ENCODE peak calls at places on chromosomes 2 and 18, in nine cellular contexts. F, A, C, G, R, M, S, T and V are unnamed samples.

GRCh38 chr2:197675711-197676188 is 363 bp upstream of the RFTN2 start:
- DNase-seq in R (no peak), C (no peak), M (no peak), A (no peak), T (peak), S (peak), F (no peak), G (no peak), V (no peak)

GRCh38 chr18:7749510-7749981 is 182.4 kb downstream of the PTPRM start:
- DNase-seq in R (no peak), S (no peak), T (no peak), A (no peak), C (no peak), G (no peak), F (no peak), M (no peak), V (no peak)

GRCh38 chr2:196750977-196751631 is 48.4 kb downstream of the GTF3C3 start:
- DNase-seq in A (peak), C (peak), F (peak), R (no peak), G (peak), S (peak), T (peak), M (peak), V (peak)

GRCh38 chr18:12659904-12660605 is 2.1 kb upstream of the SPIRE1 start:
- DNase-seq in S (no peak), C (peak), T (peak), M (no peak), R (peak), G (no peak), F (peak), A (peak), V (peak)

GRCh38 chr2:120924924-120925323 is 189.3 kb downstream of the GLI2 start:
- DNase-seq in T (no peak), G (peak), F (no peak), R (no peak), C (no peak), M (no peak), S (no peak), A (no peak), V (no peak)

GRCh38 chr2:197514754-197515153 is 1.1 kb upstream of the MOB4 start:
- DNase-seq in S (no peak), A (peak), M (no peak), G (no peak), C (no peak), F (no peak), T (no peak), R (no peak), V (no peak)

GRCh38 chr2:52113338-52113737 is 1081.4 kb upstream of the NRXN1 start:
- DNase-seq in A (no peak), M (peak), F (no peak), C (no peak), T (peak), R (no peak), S (no peak), G (no peak), V (no peak)

GRCh38 chr18:27033722-27034121 is 151.4 kb downstream of the CHST9 start:
- DNase-seq in C (no peak), G (no peak), S (no peak), F (no peak), M (no peak), T (no peak), R (no peak), A (no peak), V (no peak)

GRCh38 chr2:233270951-233271350 is 19.5 kb downstream of the ATG16L1 start:
- DNase-seq in C (no peak), S (no peak), M (no peak), G (no peak), T (no peak), A (no peak), F (no peak), R (no peak), V (no peak)

GRCh38 chr2:236849940-236850339 is 235.7 kb upstream of the COPS8 start:
- DNase-seq in C (no peak), T (no peak), A (no peak), S (no peak), G (no peak), F (no peak), M (no peak), R (no peak), V (no peak)

GRCh38 chr2:200593905-200594304 is 8.1 kb downstream of the AOX1 start:
- DNase-seq in T (no peak), S (no peak), R (no peak), F (no peak), G (no peak), A (no peak), C (no peak), M (no peak), V (no peak)

GRCh38 chr2:239822146-239822945 is 202.8 kb downstream of the NDUFA10 start:
- DNase-seq in R (no peak), F (no peak), C (no peak), A (no peak), T (no peak), S (no peak), M (no peak), G (peak), V (no peak)

GRCh38 chr2:170820647-170821630 is 4.3 kb downstream of the GAD1 start:
- DNase-seq in M (no peak), C (no peak), G (no peak), R (no peak), T (no peak), S (no peak), F (no peak), A (no peak), V (no peak)
- H3K4me3 ChIP-seq in M (no peak), C (no peak), G (peak), R (no peak), T (no peak), S (no peak), F (peak), A (no peak), V (no peak)

GRCh38 chr2:43228341-43228751 is 1.9 kb upstream of the ZFP36L2 start:
- DNase-seq in G (no peak), R (no peak), T (peak), M (no peak), C (no peak), A (peak), F (no peak), S (no peak), V (no peak)

GRCh38 chr2:43226955-43227829 is 786 bp upstream of the ZFP36L2 start:
- DNase-seq in G (peak), M (peak), R (peak), F (peak), A (peak), S (peak), T (peak), C (peak), V (peak)

GRCh38 chr2:43230481-43230880 is 4.1 kb upstream of the ZFP36L2 start:
- DNase-seq in S (no peak), T (no peak), R (no peak), C (no peak), G (no peak), A (peak), F (no peak), M (no peak), V (no peak)

GRCh38 chr2:43227830-43228280 is 1.4 kb upstream of the ZFP36L2 start:
- DNase-seq in R (no peak), M (no peak), T (no peak), A (no peak), S (no peak), F (no peak), C (no peak), G (no peak), V (peak)

GRCh38 chr2:43228782-43229659 is 2.6 kb upstream of the ZFP36L2 start:
- DNase-seq in R (no peak), C (no peak), S (no peak), G (no peak), T (no peak), F (no peak), A (no peak), M (no peak), V (peak)
- TF ChIP-seq CTCF in R (no peak), C (no peak), S (no peak), G (no peak), T (no peak), F (peak), A (no peak), M (no peak), V (no peak)

DNA sequence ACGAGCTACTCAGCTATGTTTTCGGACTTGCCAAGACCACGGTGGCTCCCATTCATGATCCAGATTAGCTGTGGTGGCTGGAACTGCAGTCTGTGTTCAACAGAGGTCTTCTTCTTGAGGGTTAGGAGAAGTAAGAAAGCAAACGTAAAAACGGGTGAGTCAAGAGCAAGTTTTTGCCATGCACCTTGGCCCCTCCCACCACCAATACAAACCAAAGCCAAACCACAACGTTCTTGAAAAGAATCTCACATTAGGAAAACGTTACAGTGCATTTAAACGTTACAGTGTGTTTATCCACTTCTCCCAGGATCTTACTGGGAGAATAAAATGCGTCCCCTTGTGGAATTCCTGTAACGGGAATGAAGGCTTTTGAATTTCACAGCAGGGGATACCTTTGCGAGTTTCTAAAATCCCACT is 725 bp downstream of the FBXO48 start:
- DNase-seq in S (no peak), R (peak), G (no peak), C (no peak), T (peak), F (peak), A (peak), M (peak), V (peak)
- H3K4me3 ChIP-seq in S (peak), R (peak), G (peak), C (peak), T (peak), F (peak), A (peak), M (peak), V (peak)

DNA sequence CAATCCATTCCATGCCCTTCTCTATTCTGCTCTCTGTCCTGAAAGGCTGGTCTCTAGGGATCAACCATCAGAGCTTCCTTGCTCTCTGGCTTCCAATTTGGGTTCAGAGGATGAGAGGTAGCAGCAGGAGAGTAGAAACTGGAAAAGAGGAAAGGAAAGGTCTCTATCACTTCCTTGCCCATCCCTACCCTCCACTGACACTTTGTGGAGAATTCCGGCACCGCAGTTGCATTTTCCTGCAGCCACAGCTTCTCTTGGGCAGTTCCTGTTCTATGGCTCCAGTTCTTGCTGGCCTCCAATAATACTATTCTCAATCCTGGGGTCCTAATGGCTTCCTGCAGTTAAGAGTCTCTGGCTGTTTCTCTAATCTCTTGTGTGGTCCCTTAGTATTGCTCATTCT is 13.3 kb upstream of the IMPACT start:
- DNase-seq in M (no peak), C (no peak), R (no peak), A (no peak), F (no peak), S (no peak), T (peak), G (no peak), V (peak)
- TF ChIP-seq CTCF in M (peak), C (peak), R (no peak), A (no peak), F (no peak), S (no peak), T (peak), G (no peak), V (peak)

GRCh38 chr2:69741281-69742169 is at the start of gene ANXA4:
- DNase-seq in G (peak), T (peak), R (peak), M (peak), S (peak), A (peak), F (peak), C (peak), V (peak)
- H3K4me3 ChIP-seq in G (peak), T (peak), R (peak), M (peak), S (peak), A (peak), F (peak), C (peak), V (peak)